ENCODE peak calls at places on chromosomes 1 and 21, in seven cellular contexts. Y is epithelial cell of esophagus; P is Calu3; G is stimulated activated CD4-positive, alpha-beta T cell treated with anti-CD3 and anti-CD28 coated beads, Interleukin-1b, Interleukin-23, amount 100 ng/mL, for 1 hour; I is left cardiac atrium; K is NCI-H446; E is endodermal cell. T is an unnamed sample.

GRCh38 chr1:67686272-67687197 is 1.5 kb downstream of the GADD45A start:
- DNase-seq in I (peak), G (no peak), P (peak), Y (peak), K (peak), E (peak), T (peak)

GRCh38 chr1:77504986-77505385 is 177.5 kb downstream of the ZZZ3 start:
- DNase-seq in Y (no peak), I (no peak), K (no peak), E (no peak), P (no peak), G (no peak), T (no peak)

GRCh38 chr1:220748091-220748934 is at the start of gene MTARC2:
- DNase-seq in G (no peak), Y (peak), P (peak), E (peak), I (peak), K (no peak), T (no peak)

GRCh38 chr1:47587891-47588582 is 150.2 kb downstream of the FOXD2 start:
- DNase-seq in G (no peak), P (no peak), Y (no peak), K (no peak), E (peak), I (no peak), T (no peak)

GRCh38 chr1:159970932-159971342 is 16.9 kb upstream of the SLAMF9 start:
- DNase-seq in P (no peak), G (no peak), Y (no peak), I (no peak), K (no peak), E (no peak), T (no peak)

GRCh38 chr1:177065430-177065829 is 99.1 kb downstream of the ASTN1 start:
- DNase-seq in K (no peak), E (peak), I (no peak), G (no peak), Y (no peak), P (no peak), T (no peak)

GRCh38 chr1:10905841-10906655 is 106.4 kb upstream of the TARDBP start:
- DNase-seq in G (no peak), E (peak), Y (no peak), I (peak), K (no peak), P (no peak), T (no peak)

GRCh38 chr21:16588433-16588860 is 858.7 kb downstream of the USP25 start:
- DNase-seq in Y (peak), G (no peak), P (no peak), K (peak), I (peak), E (peak), T (no peak)

GRCh38 chr1:57987507-57987906 is 559.0 kb downstream of the OMA1 start:
- DNase-seq in I (no peak), Y (no peak), E (peak), P (no peak), K (no peak), G (no peak), T (no peak)

GRCh38 chr1:43147625-43148319 is 24.3 kb downstream of the EBNA1BP2 start:
- DNase-seq in E (peak), G (no peak), Y (peak), K (peak), I (peak), P (peak), T (no peak)

GRCh38 chr1:41689139-41689538 is 204.7 kb upstream of the EDN2 start:
- DNase-seq in G (no peak), I (no peak), K (no peak), P (no peak), Y (no peak), E (no peak), T (no peak)

GRCh38 chr1:44693900-44694299 is 19.4 kb downstream of the ARMH1 start:
- DNase-seq in Y (no peak), P (no peak), G (no peak), I (no peak), E (no peak), K (no peak), T (no peak)

GRCh38 chr1:230303822-230304221 is 122.3 kb downstream of the PGBD5 start:
- DNase-seq in Y (peak), G (no peak), E (no peak), P (no peak), I (peak), K (no peak), T (no peak)

GRCh38 chr1:23427550-23427949 is 3.0 kb upstream of the TCEA3 start:
- DNase-seq in P (no peak), K (no peak), G (no peak), E (no peak), Y (no peak), I (no peak), T (no peak)

GRCh38 chr21:28714795-28715464 is 277.7 kb downstream of the LTN1 start:
- DNase-seq in G (no peak), P (no peak), K (no peak), E (no peak), Y (no peak), I (no peak), T (no peak)

GRCh38 chr1:78619446-78619802 is 824 bp upstream of the IFI44L start:
- DNase-seq in G (no peak), E (no peak), I (no peak), P (no peak), K (no peak), Y (no peak), T (no peak)

GRCh38 chr1:100433563-100433962 is 81.3 kb downstream of the CDC14A start:
- DNase-seq in I (no peak), Y (peak), P (no peak), E (no peak), K (no peak), G (no peak), T (no peak)

GRCh38 chr1:36665478-36666080 is 182.9 kb upstream of the CSF3R start:
- DNase-seq in E (no peak), I (no peak), K (no peak), P (no peak), G (no peak), Y (no peak), T (no peak)

GRCh38 chr1:168609133-168609715 is 32.8 kb downstream of the XCL1 start:
- DNase-seq in Y (peak), P (no peak), I (peak), G (no peak), E (peak), K (no peak), T (no peak)

GRCh38 chr21:27023186-27023585 is 56.3 kb upstream of the ADAMTS5 start:
- DNase-seq in I (no peak), G (no peak), E (no peak), P (no peak), Y (no peak), K (no peak), T (no peak)

GRCh38 chr1:48617227-48617626 is 145.2 kb upstream of the SPATA6 start:
- DNase-seq in K (no peak), G (no peak), P (no peak), I (no peak), E (no peak), Y (no peak), T (no peak)

GRCh38 chr21:35400233-35400939 is 351.3 kb upstream of the RUNX1 start:
- DNase-seq in I (no peak), Y (peak), E (peak), G (peak), P (peak), K (no peak), T (peak)

GRCh38 chr1:29136463-29136915 is 12.8 kb upstream of the TMEM200B start:
- DNase-seq in G (no peak), Y (peak), P (no peak), K (no peak), E (no peak), I (peak), T (no peak)